ENCODE peak calls at places on chromosomes 2 and 18, in five cellular contexts. One of them, this sample, is unnamed.

GRCh38 chr2:147560810-147561521 is 283.9 kb upstream of the ACVR2A start:
- DNase-seq in activated naive CD4-positive, alpha-beta T cell treated with Interleukin-2 at 50 U/mL for 16 hours: no peak
- DNase-seq in smooth muscle cell of the brain vasculature: no peak
- DNase-seq in breast epithelium: no peak
- DNase-seq in activated T-cell treated with anti-CD3 and anti-CD28 coated beads, Interleukin-2, amount 50 U/mL, for 1 hour: no peak
- DNase-seq in this sample: no peak

GRCh38 chr2:217286833-217287232 is 427.0 kb upstream of the TNP1 start:
- DNase-seq in activated naive CD4-positive, alpha-beta T cell treated with Interleukin-2 at 50 U/mL for 16 hours: no peak
- DNase-seq in smooth muscle cell of the brain vasculature: no peak
- DNase-seq in breast epithelium: no peak
- DNase-seq in activated T-cell treated with anti-CD3 and anti-CD28 coated beads, Interleukin-2, amount 50 U/mL, for 1 hour: no peak
- DNase-seq in this sample: no peak

GRCh38 chr2:105868060-105868459 is 123.3 kb downstream of the NCK2 start:
- DNase-seq in activated naive CD4-positive, alpha-beta T cell treated with Interleukin-2 at 50 U/mL for 16 hours: no peak
- DNase-seq in smooth muscle cell of the brain vasculature: no peak
- DNase-seq in breast epithelium: no peak
- DNase-seq in activated T-cell treated with anti-CD3 and anti-CD28 coated beads, Interleukin-2, amount 50 U/mL, for 1 hour: no peak
- DNase-seq in this sample: no peak

GRCh38 chr2:18836436-18836835 is 247.1 kb upstream of the NT5C1B start:
- DNase-seq in activated naive CD4-positive, alpha-beta T cell treated with Interleukin-2 at 50 U/mL for 16 hours: no peak
- DNase-seq in smooth muscle cell of the brain vasculature: no peak
- DNase-seq in breast epithelium: no peak
- DNase-seq in activated T-cell treated with anti-CD3 and anti-CD28 coated beads, Interleukin-2, amount 50 U/mL, for 1 hour: no peak
- DNase-seq in this sample: no peak

GRCh38 chr2:66596229-66596628 is 161.3 kb downstream of the MEIS1 start:
- DNase-seq in activated naive CD4-positive, alpha-beta T cell treated with Interleukin-2 at 50 U/mL for 16 hours: no peak
- DNase-seq in smooth muscle cell of the brain vasculature: no peak
- DNase-seq in breast epithelium: no peak
- DNase-seq in activated T-cell treated with anti-CD3 and anti-CD28 coated beads, Interleukin-2, amount 50 U/mL, for 1 hour: no peak
- DNase-seq in this sample: no peak

GRCh38 chr2:18722101-18722500 is 132.7 kb upstream of the NT5C1B start:
- DNase-seq in activated naive CD4-positive, alpha-beta T cell treated with Interleukin-2 at 50 U/mL for 16 hours: no peak
- DNase-seq in smooth muscle cell of the brain vasculature: no peak
- DNase-seq in breast epithelium: no peak
- DNase-seq in activated T-cell treated with anti-CD3 and anti-CD28 coated beads, Interleukin-2, amount 50 U/mL, for 1 hour: no peak
- DNase-seq in this sample: no peak

GRCh38 chr2:80573167-80573566 is 268.6 kb upstream of the LRRTM1 start:
- DNase-seq in activated naive CD4-positive, alpha-beta T cell treated with Interleukin-2 at 50 U/mL for 16 hours: no peak
- DNase-seq in smooth muscle cell of the brain vasculature: no peak
- DNase-seq in breast epithelium: no peak
- DNase-seq in activated T-cell treated with anti-CD3 and anti-CD28 coated beads, Interleukin-2, amount 50 U/mL, for 1 hour: no peak
- DNase-seq in this sample: no peak

GRCh38 chr2:127193164-127193947 is 26.7 kb downstream of the CYP27C1 start:
- DNase-seq in activated naive CD4-positive, alpha-beta T cell treated with Interleukin-2 at 50 U/mL for 16 hours: no peak
- DNase-seq in smooth muscle cell of the brain vasculature: no peak
- DNase-seq in breast epithelium: no peak
- DNase-seq in activated T-cell treated with anti-CD3 and anti-CD28 coated beads, Interleukin-2, amount 50 U/mL, for 1 hour: no peak
- DNase-seq in this sample: no peak

GRCh38 chr2:167181134-167181533 is 292.9 kb downstream of the XIRP2 start:
- DNase-seq in activated naive CD4-positive, alpha-beta T cell treated with Interleukin-2 at 50 U/mL for 16 hours: no peak
- DNase-seq in smooth muscle cell of the brain vasculature: no peak
- DNase-seq in breast epithelium: no peak
- DNase-seq in activated T-cell treated with anti-CD3 and anti-CD28 coated beads, Interleukin-2, amount 50 U/mL, for 1 hour: no peak
- DNase-seq in this sample: no peak

GRCh38 chr18:8314123-8314522 is 295.1 kb upstream of the RAB12 start:
- DNase-seq in activated naive CD4-positive, alpha-beta T cell treated with Interleukin-2 at 50 U/mL for 16 hours: no peak
- DNase-seq in smooth muscle cell of the brain vasculature: no peak
- DNase-seq in breast epithelium: no peak
- DNase-seq in activated T-cell treated with anti-CD3 and anti-CD28 coated beads, Interleukin-2, amount 50 U/mL, for 1 hour: no peak
- DNase-seq in this sample: no peak

GRCh38 chr2:39107156-39107555 is 13.7 kb downstream of the SOS1 start:
- DNase-seq in activated naive CD4-positive, alpha-beta T cell treated with Interleukin-2 at 50 U/mL for 16 hours: no peak
- DNase-seq in smooth muscle cell of the brain vasculature: no peak
- DNase-seq in breast epithelium: no peak
- DNase-seq in activated T-cell treated with anti-CD3 and anti-CD28 coated beads, Interleukin-2, amount 50 U/mL, for 1 hour: no peak
- DNase-seq in this sample: no peak

GRCh38 chr2:23009545-23010149 is 375.3 kb upstream of the KLHL29 start:
- DNase-seq in activated naive CD4-positive, alpha-beta T cell treated with Interleukin-2 at 50 U/mL for 16 hours: no peak
- DNase-seq in smooth muscle cell of the brain vasculature: no peak
- DNase-seq in breast epithelium: no peak
- DNase-seq in activated T-cell treated with anti-CD3 and anti-CD28 coated beads, Interleukin-2, amount 50 U/mL, for 1 hour: no peak
- DNase-seq in this sample: no peak

GRCh38 chr2:121071058-121071504 is 213.9 kb downstream of the TFCP2L1 start:
- DNase-seq in activated naive CD4-positive, alpha-beta T cell treated with Interleukin-2 at 50 U/mL for 16 hours: peak
- DNase-seq in smooth muscle cell of the brain vasculature: no peak
- DNase-seq in breast epithelium: peak
- DNase-seq in activated T-cell treated with anti-CD3 and anti-CD28 coated beads, Interleukin-2, amount 50 U/mL, for 1 hour: peak
- DNase-seq in this sample: no peak

GRCh38 chr2:231093956-231094355 is 30.9 kb downstream of the HTR2B start:
- DNase-seq in activated naive CD4-positive, alpha-beta T cell treated with Interleukin-2 at 50 U/mL for 16 hours: no peak
- DNase-seq in smooth muscle cell of the brain vasculature: no peak
- DNase-seq in breast epithelium: no peak
- DNase-seq in activated T-cell treated with anti-CD3 and anti-CD28 coated beads, Interleukin-2, amount 50 U/mL, for 1 hour: no peak
- DNase-seq in this sample: no peak

GRCh38 chr18:23847321-23847986 is 158.2 kb downstream of the LAMA3 start:
- DNase-seq in activated naive CD4-positive, alpha-beta T cell treated with Interleukin-2 at 50 U/mL for 16 hours: no peak
- DNase-seq in smooth muscle cell of the brain vasculature: no peak
- DNase-seq in breast epithelium: no peak
- DNase-seq in activated T-cell treated with anti-CD3 and anti-CD28 coated beads, Interleukin-2, amount 50 U/mL, for 1 hour: no peak
- DNase-seq in this sample: no peak

GRCh38 chr18:12028040-12028628 is 46.8 kb downstream of the IMPA2 start:
- DNase-seq in activated naive CD4-positive, alpha-beta T cell treated with Interleukin-2 at 50 U/mL for 16 hours: no peak
- DNase-seq in smooth muscle cell of the brain vasculature: no peak
- DNase-seq in breast epithelium: no peak
- DNase-seq in activated T-cell treated with anti-CD3 and anti-CD28 coated beads, Interleukin-2, amount 50 U/mL, for 1 hour: no peak
- DNase-seq in this sample: no peak

GRCh38 chr18:34595673-34596072 is 114.4 kb upstream of the DTNA start:
- DNase-seq in activated naive CD4-positive, alpha-beta T cell treated with Interleukin-2 at 50 U/mL for 16 hours: no peak
- DNase-seq in smooth muscle cell of the brain vasculature: no peak
- DNase-seq in breast epithelium: no peak
- DNase-seq in activated T-cell treated with anti-CD3 and anti-CD28 coated beads, Interleukin-2, amount 50 U/mL, for 1 hour: no peak
- DNase-seq in this sample: no peak

GRCh38 chr2:75100011-75100680 is 99.2 kb downstream of the TACR1 start:
- DNase-seq in activated naive CD4-positive, alpha-beta T cell treated with Interleukin-2 at 50 U/mL for 16 hours: no peak
- DNase-seq in smooth muscle cell of the brain vasculature: no peak
- DNase-seq in breast epithelium: no peak
- DNase-seq in activated T-cell treated with anti-CD3 and anti-CD28 coated beads, Interleukin-2, amount 50 U/mL, for 1 hour: no peak
- DNase-seq in this sample: no peak

GRCh38 chr2:52000156-52000855 is 968.4 kb upstream of the NRXN1 start:
- DNase-seq in activated naive CD4-positive, alpha-beta T cell treated with Interleukin-2 at 50 U/mL for 16 hours: no peak
- DNase-seq in smooth muscle cell of the brain vasculature: no peak
- DNase-seq in breast epithelium: no peak
- DNase-seq in activated T-cell treated with anti-CD3 and anti-CD28 coated beads, Interleukin-2, amount 50 U/mL, for 1 hour: no peak
- DNase-seq in this sample: no peak

GRCh38 chr2:140916410-140916809 is 1214.4 kb downstream of the LRP1B start:
- DNase-seq in activated naive CD4-positive, alpha-beta T cell treated with Interleukin-2 at 50 U/mL for 16 hours: no peak
- DNase-seq in smooth muscle cell of the brain vasculature: no peak
- DNase-seq in breast epithelium: no peak
- DNase-seq in activated T-cell treated with anti-CD3 and anti-CD28 coated beads, Interleukin-2, amount 50 U/mL, for 1 hour: no peak
- DNase-seq in this sample: no peak

GRCh38 chr2:28325173-28325566 is 67.5 kb upstream of the FOSL2 start:
- DNase-seq in activated naive CD4-positive, alpha-beta T cell treated with Interleukin-2 at 50 U/mL for 16 hours: no peak
- DNase-seq in smooth muscle cell of the brain vasculature: no peak
- DNase-seq in breast epithelium: no peak
- DNase-seq in activated T-cell treated with anti-CD3 and anti-CD28 coated beads, Interleukin-2, amount 50 U/mL, for 1 hour: no peak
- DNase-seq in this sample: no peak

GRCh38 chr2:41886757-41887156 is 161.1 kb upstream of the PKDCC start:
- DNase-seq in activated naive CD4-positive, alpha-beta T cell treated with Interleukin-2 at 50 U/mL for 16 hours: no peak
- DNase-seq in smooth muscle cell of the brain vasculature: no peak
- DNase-seq in breast epithelium: no peak
- DNase-seq in activated T-cell treated with anti-CD3 and anti-CD28 coated beads, Interleukin-2, amount 50 U/mL, for 1 hour: no peak
- DNase-seq in this sample: no peak

GRCh38 chr2:131026914-131027313 is 66.3 kb downstream of the FAM168B start:
- DNase-seq in activated naive CD4-positive, alpha-beta T cell treated with Interleukin-2 at 50 U/mL for 16 hours: no peak
- DNase-seq in smooth muscle cell of the brain vasculature: no peak
- DNase-seq in breast epithelium: no peak
- DNase-seq in activated T-cell treated with anti-CD3 and anti-CD28 coated beads, Interleukin-2, amount 50 U/mL, for 1 hour: no peak
- DNase-seq in this sample: no peak

GRCh38 chr2:200306969-200307811 is 697 bp downstream of the SPATS2L start:
- DNase-seq in activated naive CD4-positive, alpha-beta T cell treated with Interleukin-2 at 50 U/mL for 16 hours: peak
- DNase-seq in smooth muscle cell of the brain vasculature: no peak
- DNase-seq in breast epithelium: no peak
- DNase-seq in activated T-cell treated with anti-CD3 and anti-CD28 coated beads, Interleukin-2, amount 50 U/mL, for 1 hour: peak
- DNase-seq in this sample: no peak

GRCh38 chr2:232876071-232876977 is 6.3 kb downstream of the SNORC start:
- DNase-seq in activated naive CD4-positive, alpha-beta T cell treated with Interleukin-2 at 50 U/mL for 16 hours: peak
- DNase-seq in smooth muscle cell of the brain vasculature: no peak
- DNase-seq in breast epithelium: peak
- DNase-seq in activated T-cell treated with anti-CD3 and anti-CD28 coated beads, Interleukin-2, amount 50 U/mL, for 1 hour: peak
- DNase-seq in this sample: no peak

GRCh38 chr2:239113592-239113991 is 265.7 kb downstream of the TWIST2 start:
- DNase-seq in activated naive CD4-positive, alpha-beta T cell treated with Interleukin-2 at 50 U/mL for 16 hours: no peak
- DNase-seq in smooth muscle cell of the brain vasculature: no peak
- DNase-seq in breast epithelium: no peak
- DNase-seq in activated T-cell treated with anti-CD3 and anti-CD28 coated beads, Interleukin-2, amount 50 U/mL, for 1 hour: no peak
- DNase-seq in this sample: no peak

This sample was measured in glomerular endothelial cell.